ENCODE peak calls at places on chromosomes 13 and 19, in five cellular contexts. J is NCI-H2171 treated with DMSO at 0.1 percent for 48 hours; I is activated naive CD4-positive, alpha-beta T cell treated with Interleukin-2 at 50 U/mL for 16 hours; N is Calu3; D is endothelial cell. A is an unnamed sample.

GRCh38 chr19:40739871-40740703 is 10.2 kb downstream of the ACTMAP start:
- DNase-seq in D (no peak), I (no peak), J (no peak), N (no peak), A (no peak)

GRCh38 chr19:16825312-16826168 is 3.7 kb upstream of the SIN3B start:
- DNase-seq in I (no peak), D (no peak), N (peak), J (peak), A (no peak)

GRCh38 chr19:49515767-49516166 is 3.3 kb downstream of the FCGRT start:
- DNase-seq in D (no peak), J (no peak), I (no peak), N (no peak), A (no peak)

GRCh38 chr13:113974304-113975281 is 717 bp upstream of the C13orf46 start:
- DNase-seq in J (no peak), N (no peak), I (no peak), D (no peak), A (no peak)

GRCh38 chr13:52344108-52344507 is 61.9 kb downstream of the THSD1 start:
- DNase-seq in N (no peak), D (no peak), J (no peak), I (no peak), A (no peak)

GRCh38 chr13:41696163-41697003 is 239.0 kb downstream of the RGCC start:
- DNase-seq in I (no peak), N (no peak), D (no peak), J (no peak), A (peak)

GRCh38 chr19:31289976-31290375 is 59.3 kb downstream of the TSHZ3 start:
- DNase-seq in J (no peak), D (no peak), I (no peak), N (no peak), A (no peak)

GRCh38 chr19:48726573-48726972 is 7.0 kb upstream of the MAMSTR start:
- DNase-seq in N (no peak), I (no peak), J (no peak), D (no peak), A (no peak)

GRCh38 chr13:71169125-71169524 is 697.9 kb downstream of the DACH1 start:
- DNase-seq in N (no peak), D (no peak), I (no peak), J (peak), A (no peak)

GRCh38 chr13:44498969-44499368 is 77.2 kb downstream of the TSC22D1 start:
- DNase-seq in N (no peak), J (no peak), I (no peak), D (no peak), A (no peak)

GRCh38 chr19:19204181-19204580 is 967 bp upstream of the NR2C2AP start:
- DNase-seq in D (no peak), N (no peak), I (no peak), J (no peak), A (no peak)

GRCh38 chr13:52669677-52670076 is 17.0 kb downstream of the SUGT1 start:
- DNase-seq in N (no peak), J (no peak), I (no peak), D (no peak), A (no peak)

GRCh38 chr19:17195106-17195505 is 20.1 kb upstream of the USE1 start:
- DNase-seq in J (no peak), I (no peak), N (no peak), D (no peak), A (no peak)

GRCh38 chr13:36456577-36456976 is 24.3 kb downstream of the CCNA1 start:
- DNase-seq in N (no peak), D (no peak), J (no peak), I (no peak), A (no peak)

GRCh38 chr13:21075303-21076264 is 14.2 kb upstream of the LATS2 start:
- DNase-seq in J (no peak), D (peak), I (peak), N (peak), A (no peak)

GRCh38 chr13:49652691-49653305 is 24.5 kb downstream of the ARL11 start:
- DNase-seq in N (peak), I (peak), D (peak), J (peak), A (peak)

GRCh38 chr19:58350001-58350801 is 3.1 kb downstream of the A1BG start:
- DNase-seq in N (peak), I (no peak), J (no peak), D (no peak), A (no peak)

GRCh38 chr19:17686027-17686511 is 2.1 kb downstream of the UNC13A start:
- DNase-seq in I (no peak), N (no peak), D (no peak), J (no peak), A (no peak)

GRCh38 chr13:112998506-112999280 is 29.7 kb downstream of the MCF2L start:
- DNase-seq in N (no peak), I (no peak), J (no peak), D (no peak), A (no peak)

GRCh38 chr19:18167975-18168645 is 5.5 kb upstream of the IFI30 start:
- DNase-seq in D (peak), N (peak), J (peak), I (peak), A (peak)

GRCh38 chr19:28313633-28314032 is 899.3 kb downstream of the UQCRFS1 start:
- DNase-seq in J (no peak), I (no peak), D (no peak), N (no peak), A (no peak)

GRCh38 chr13:40477623-40478608 is 188.5 kb downstream of the FOXO1 start:
- DNase-seq in N (no peak), J (no peak), D (peak), I (no peak), A (no peak)

GRCh38 chr13:50438351-50438750 is 405.1 kb downstream of the DLEU7 start:
- DNase-seq in J (no peak), D (no peak), I (no peak), N (no peak), A (no peak)

GRCh38 chr13:112870062-112870352 is 99.0 kb upstream of the MCF2L start:
- DNase-seq in N (no peak), J (no peak), I (no peak), D (no peak), A (no peak)

GRCh38 chr13:91112191-91112579 is 235.3 kb upstream of the MIR17HG start:
- DNase-seq in J (no peak), I (no peak), N (no peak), D (no peak), A (no peak)

GRCh38 chr19:49631279-49631588 is 8.7 kb downstream of the RRAS start:
- DNase-seq in J (peak), I (no peak), N (no peak), D (no peak), A (no peak)

GRCh38 chr13:79481685-79482052 is 714 bp downstream of the NDFIP2 start:
- DNase-seq in N (peak), J (peak), D (no peak), I (peak), A (peak)

GRCh38 chr19:46813570-46814358 is 25.4 kb upstream of the SLC1A5 start:
- DNase-seq in I (no peak), D (no peak), N (peak), J (no peak), A (peak)

GRCh38 chr19:12952488-12953455 is 4.3 kb downstream of the GADD45GIP1 start:
- DNase-seq in N (no peak), D (no peak), I (no peak), J (peak), A (no peak)

GRCh38 chr13:113660066-113660465 is 2.1 kb upstream of the ATP4B start:
- DNase-seq in I (no peak), J (no peak), D (no peak), N (no peak), A (no peak)

GRCh38 chr13:74114202-74114601 is 20.0 kb downstream of the KLF12 start:
- DNase-seq in J (no peak), D (no peak), N (no peak), I (no peak), A (no peak)

GRCh38 chr13:114106526-114106925 is 25.9 kb downstream of the RASA3 start:
- DNase-seq in D (no peak), J (no peak), N (no peak), I (no peak), A (no peak)

GRCh38 chr19:41421973-41422372 is 5.2 kb downstream of the B3GNT8 start:
- DNase-seq in J (no peak), N (no peak), I (no peak), D (no peak), A (no peak)

GRCh38 chr13:40508112-40508511 is 158.3 kb downstream of the FOXO1 start:
- DNase-seq in N (no peak), I (no peak), J (no peak), D (no peak), A (peak)

GRCh38 chr19:38545596-38545995 is 72.2 kb downstream of the MAP4K1 start:
- DNase-seq in I (no peak), N (no peak), D (no peak), J (no peak), A (no peak)

A was measured in HT-29.